ENCODE peak calls at places on chromosomes 12 and 14, in seven cellular contexts. One of them, this sample, is unnamed.
A peak's percentile ranks its signal among the peaks of the same experiment; 100 is the strongest.

GRCh38 chr12:50661300-50662120 is 102.4 kb upstream of the ATF1 start:
- DNase-seq in prostate gland: no peak
- DNase-seq in NCI-H1105: no peak
- DNase-seq in esophagus squamous epithelium: no peak
- DNase-seq in fibroblast of the conjunctiva: no peak
- DNase-seq in T-helper 1 cell: no peak
- DNase-seq in activated T-helper 1 cell treated with anti-CD3 and anti-CD28 coated beads, Interleukin-2, amount 50 U/mL, for 16 hours: no peak
- DNase-seq in this sample: no peak

GRCh38 chr14:65156568-65157366 is 54.5 kb upstream of the MAX start:
- DNase-seq in activated T-helper 1 cell treated with anti-CD3 and anti-CD28 coated beads, Interleukin-2, amount 50 U/mL, for 16 hours: no peak
- DNase-seq in prostate gland: no peak
- DNase-seq in NCI-H1105: no peak
- DNase-seq in esophagus squamous epithelium: no peak
- DNase-seq in fibroblast of the conjunctiva: peak; percentile 84
- DNase-seq in T-helper 1 cell: no peak
- DNase-seq in this sample: peak; percentile 38

GRCh38 chr12:68207276-68207675 is 18.3 kb downstream of the IL26 start:
- DNase-seq in activated T-helper 1 cell treated with anti-CD3 and anti-CD28 coated beads, Interleukin-2, amount 50 U/mL, for 16 hours: no peak
- DNase-seq in esophagus squamous epithelium: no peak
- DNase-seq in T-helper 1 cell: no peak
- DNase-seq in fibroblast of the conjunctiva: no peak
- DNase-seq in NCI-H1105: peak; percentile 70
- DNase-seq in prostate gland: no peak
- DNase-seq in this sample: no peak

GRCh38 chr14:24430682-24431568 is 1.2 kb downstream of the KHNYN start:
- DNase-seq in T-helper 1 cell: peak; percentile 60
- DNase-seq in prostate gland: no peak
- DNase-seq in fibroblast of the conjunctiva: peak; percentile 70
- DNase-seq in esophagus squamous epithelium: no peak
- DNase-seq in activated T-helper 1 cell treated with anti-CD3 and anti-CD28 coated beads, Interleukin-2, amount 50 U/mL, for 16 hours: peak; percentile 38
- DNase-seq in NCI-H1105: no peak
- DNase-seq in this sample: peak; percentile 58

GRCh38 chr12:72010365-72010764 is 71.7 kb downstream of the TPH2 start:
- DNase-seq in fibroblast of the conjunctiva: no peak
- DNase-seq in prostate gland: no peak
- DNase-seq in T-helper 1 cell: no peak
- DNase-seq in activated T-helper 1 cell treated with anti-CD3 and anti-CD28 coated beads, Interleukin-2, amount 50 U/mL, for 16 hours: no peak
- DNase-seq in NCI-H1105: no peak
- DNase-seq in esophagus squamous epithelium: no peak
- DNase-seq in this sample: no peak

GRCh38 chr12:106239951-106240335 is 7.9 kb downstream of the CKAP4 start:
- DNase-seq in T-helper 1 cell: no peak
- DNase-seq in esophagus squamous epithelium: no peak
- DNase-seq in prostate gland: no peak
- DNase-seq in activated T-helper 1 cell treated with anti-CD3 and anti-CD28 coated beads, Interleukin-2, amount 50 U/mL, for 16 hours: no peak
- DNase-seq in NCI-H1105: no peak
- DNase-seq in fibroblast of the conjunctiva: no peak
- DNase-seq in this sample: no peak

GRCh38 chr14:100428727-100429126 is 105.6 kb downstream of the SLC25A47 start:
- DNase-seq in activated T-helper 1 cell treated with anti-CD3 and anti-CD28 coated beads, Interleukin-2, amount 50 U/mL, for 16 hours: no peak
- DNase-seq in prostate gland: no peak
- DNase-seq in T-helper 1 cell: no peak
- DNase-seq in fibroblast of the conjunctiva: no peak
- DNase-seq in NCI-H1105: no peak
- DNase-seq in esophagus squamous epithelium: no peak
- DNase-seq in this sample: no peak

GRCh38 chr12:62917066-62917465 is 17.9 kb downstream of the PPM1H start:
- DNase-seq in NCI-H1105: peak; percentile 67
- DNase-seq in esophagus squamous epithelium: no peak
- DNase-seq in prostate gland: no peak
- DNase-seq in T-helper 1 cell: no peak
- DNase-seq in fibroblast of the conjunctiva: no peak
- DNase-seq in activated T-helper 1 cell treated with anti-CD3 and anti-CD28 coated beads, Interleukin-2, amount 50 U/mL, for 16 hours: no peak
- DNase-seq in this sample: no peak

This sample was measured in mammary epithelial cell.